ENCODE peak calls at places on chromosomes 16 and 17, in five cellular contexts. L, H, F, Z and I are unnamed samples.

GRCh38 chr17:43449470-43450202 is 34.1 kb upstream of the DHX8 start:
- DNase-seq in F (no peak), Z (no peak), H (peak; percentile 80), L (no peak), I (no peak)

GRCh38 chr16:73418746-73419145 is 370.8 kb upstream of the ZFHX3 start:
- DNase-seq in H (no peak), F (no peak), Z (no peak), L (no peak), I (peak; percentile 22)

GRCh38 chr16:25859645-25860044 is 167.9 kb downstream of the HS3ST4 start:
- DNase-seq in Z (no peak), H (no peak), F (no peak), L (no peak), I (no peak)

GRCh38 chr17:75524971-75525805 is at the start of gene LLGL2:
- DNase-seq in L (no peak), H (peak; percentile 83), F (peak; percentile 96), Z (peak; percentile 99), I (peak; percentile 11)

GRCh38 chr17:40555296-40556190 is 9.7 kb downstream of the CCR7 start:
- DNase-seq in L (no peak), Z (no peak), F (no peak), H (no peak), I (no peak)

GRCh38 chr16:54346046-54346445 is 59.5 kb upstream of the IRX3 start:
- DNase-seq in H (no peak), F (no peak), L (no peak), Z (no peak), I (no peak)

GRCh38 chr17:32386844-32387243 is 36.9 kb downstream of the ZNF207 start:
- DNase-seq in F (no peak), Z (no peak), H (no peak), L (no peak), I (peak; percentile 6)

GRCh38 chr17:42720996-42721583 is 23.8 kb downstream of the EZH1 start:
- DNase-seq in Z (peak; percentile 75), L (no peak), F (peak; percentile 65), H (peak; percentile 77), I (peak; percentile 71)

GRCh38 chr17:72560303-72561247 is 439.8 kb downstream of the SOX9 start:
- DNase-seq in H (peak; percentile 87), F (peak; percentile 81), Z (peak; percentile 88), L (no peak), I (peak; percentile 56)

GRCh38 chr16:4412854-4413253 is 3.5 kb downstream of the CORO7 start:
- DNase-seq in F (no peak), L (no peak), Z (no peak), H (no peak), I (no peak)

GRCh38 chr16:87207509-87207908 is 109.7 kb downstream of the C16orf95 start:
- DNase-seq in L (no peak), Z (no peak), H (peak; percentile 53), F (no peak), I (peak; percentile 81)

GRCh38 chr16:89972244-89973234 is 24.0 kb downstream of the DEF8 start:
- DNase-seq in Z (peak; percentile 100), H (peak; percentile 94), L (no peak), F (peak; percentile 100), I (peak; percentile 85)

DNA sequence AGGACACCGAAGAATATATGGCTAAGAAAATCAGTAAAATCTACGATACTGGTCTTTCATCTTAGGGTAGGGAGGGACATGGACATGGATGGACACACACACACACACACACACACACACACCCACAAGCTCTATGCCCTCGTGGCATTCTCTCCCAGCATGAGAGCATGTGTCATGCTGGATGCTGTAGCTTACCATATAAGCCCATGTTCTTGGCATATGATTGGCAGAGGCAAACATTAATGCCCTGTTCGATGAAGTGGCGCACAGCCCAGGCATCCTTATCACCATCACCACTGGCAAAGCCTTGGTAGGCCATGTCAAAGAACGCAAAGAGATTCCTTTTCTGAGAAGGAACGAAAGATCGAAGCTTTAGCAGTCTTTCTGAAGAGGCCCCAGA is 17.6 kb downstream of the GOT2 start:
- DNase-seq in Z (no peak), H (no peak), L (no peak), F (no peak), I (peak; percentile 13)
- TF ChIP-seq RCOR1 in Z (no peak), H (no peak), L (no peak), F (no peak), I (no peak)

GRCh38 chr17:77205396-77206124 is 64.8 kb downstream of the SEC14L1 start:
- DNase-seq in L (peak; percentile 66), F (no peak), Z (peak; percentile 66), H (no peak), I (no peak)

GRCh38 chr17:77207689-77208216 is 67.0 kb downstream of the SEC14L1 start:
- DNase-seq in L (no peak), F (no peak), Z (no peak), H (no peak), I (no peak)

GRCh38 chr17:77206557-77206956 is 65.8 kb downstream of the SEC14L1 start:
- DNase-seq in L (no peak), Z (no peak), H (no peak), F (no peak), I (peak; percentile 10)

GRCh38 chr17:77204531-77204930 is 63.8 kb downstream of the SEC14L1 start:
- DNase-seq in H (no peak), Z (no peak), F (no peak), L (no peak), I (no peak)

GRCh38 chr17:77206125-77206523 is 65.4 kb downstream of the SEC14L1 start:
- DNase-seq in Z (no peak), F (no peak), L (no peak), H (no peak), I (no peak)
- TF ChIP-seq RCOR1 in Z (no peak), F (no peak), L (no peak), H (no peak), I (no peak)

GRCh38 chr16:88303890-88304819 is 78.6 kb upstream of the ZNF469 start:
- DNase-seq in F (peak; percentile 35), Z (no peak), L (no peak), H (no peak), I (peak; percentile 98)
- TF ChIP-seq RCOR1 in F (no peak), Z (no peak), L (no peak), H (no peak), I (peak; percentile 40)

GRCh38 chr17:17351901-17352781 is 49.0 kb downstream of the NT5M start:
- DNase-seq in F (peak; percentile 79), L (no peak), H (no peak), Z (peak; percentile 88), I (peak; percentile 48)
- TF ChIP-seq RCOR1 in F (no peak), L (no peak), H (no peak), Z (no peak), I (no peak)

GRCh38 chr16:69350536-69351133 is 951 bp downstream of the TMED6 start:
- DNase-seq in Z (no peak), F (no peak), H (no peak), L (no peak), I (no peak)
- TF ChIP-seq RCOR1 in Z (no peak), F (no peak), H (no peak), L (no peak), I (no peak)

GRCh38 chr17:29711588-29712385 is 89.1 kb upstream of the CORO6 start:
- DNase-seq in L (no peak), F (no peak), Z (peak; percentile 28), H (no peak), I (no peak)
- TF ChIP-seq RCOR1 in L (no peak), F (no peak), Z (no peak), H (no peak), I (no peak)

GRCh38 chr17:50263293-50264262 is 10.7 kb upstream of the TMEM92 start:
- DNase-seq in L (no peak), H (no peak), Z (peak; percentile 46), F (no peak), I (no peak)
- TF ChIP-seq RCOR1 in L (no peak), H (no peak), Z (no peak), F (no peak), I (no peak)

GRCh38 chr16:30948956-30949654 is at the start of gene ORAI3:
- DNase-seq in H (peak; percentile 57), Z (peak; percentile 80), F (peak; percentile 71), L (no peak), I (peak; percentile 44)
- TF ChIP-seq RCOR1 in H (no peak), Z (no peak), F (no peak), L (no peak), I (no peak)